ENCODE peak calls at places on chromosomes 4 and X, in ten cellular contexts. One of them, this sample, is unnamed.
A peak's percentile ranks its signal among the peaks of the same experiment; 100 is the strongest.

GRCh38 chr4:17515724-17516407 is 901 bp downstream of the CLRN2 start:
- DNase-seq in NCI-H510A treated with DMSO at 0.1 percent for 48 hours: no peak
- DNase-seq in thoracic aorta: no peak
- DNase-seq in choroid plexus epithelial cell: no peak
- DNase-seq in transverse colon: no peak
- DNase-seq in NCI-H2081: no peak
- DNase-seq in ovary: no peak
- DNase-seq in T-cell: no peak
- DNase-seq in sciatic nerve: no peak
- DNase-seq in ecto neural progenitor cell: no peak
- DNase-seq in this sample: no peak

GRCh38 chr4:19987746-19988145 is 264.0 kb upstream of the SLIT2 start:
- DNase-seq in choroid plexus epithelial cell: peak; percentile 85
- DNase-seq in T-cell: no peak
- DNase-seq in NCI-H510A treated with DMSO at 0.1 percent for 48 hours: no peak
- DNase-seq in thoracic aorta: no peak
- DNase-seq in ovary: no peak
- DNase-seq in sciatic nerve: no peak
- DNase-seq in ecto neural progenitor cell: no peak
- DNase-seq in transverse colon: no peak
- DNase-seq in NCI-H2081: no peak
- DNase-seq in this sample: no peak

GRCh38 chr4:83011779-83012630 is 1.4 kb upstream of the LIN54 start:
- DNase-seq in ecto neural progenitor cell: no peak
- DNase-seq in thoracic aorta: no peak
- DNase-seq in ovary: peak; percentile 32
- DNase-seq in T-cell: no peak
- DNase-seq in NCI-H510A treated with DMSO at 0.1 percent for 48 hours: peak; percentile 29
- DNase-seq in choroid plexus epithelial cell: peak; percentile 31
- DNase-seq in NCI-H2081: peak; percentile 10
- DNase-seq in sciatic nerve: peak; percentile 69
- DNase-seq in transverse colon: peak; percentile 37
- DNase-seq in this sample: no peak

GRCh38 chr4:76665139-76665538 is 230.1 kb downstream of the SHROOM3 start:
- DNase-seq in thoracic aorta: no peak
- DNase-seq in sciatic nerve: no peak
- DNase-seq in ovary: no peak
- DNase-seq in NCI-H510A treated with DMSO at 0.1 percent for 48 hours: no peak
- DNase-seq in T-cell: no peak
- DNase-seq in NCI-H2081: no peak
- DNase-seq in transverse colon: peak; percentile 90
- DNase-seq in choroid plexus epithelial cell: no peak
- DNase-seq in ecto neural progenitor cell: no peak
- DNase-seq in this sample: no peak

GRCh38 chrX:119541188-119541587 is 24.0 kb downstream of the STEEP1 start:
- DNase-seq in thoracic aorta: no peak
- DNase-seq in transverse colon: no peak
- DNase-seq in ecto neural progenitor cell: no peak
- DNase-seq in choroid plexus epithelial cell: peak; percentile 67
- DNase-seq in sciatic nerve: no peak
- DNase-seq in T-cell: no peak
- DNase-seq in ovary: no peak
- DNase-seq in NCI-H510A treated with DMSO at 0.1 percent for 48 hours: no peak
- DNase-seq in NCI-H2081: no peak
- DNase-seq in this sample: peak; percentile 72

GRCh38 chr4:177964061-177964460 is 521.8 kb upstream of the AGA start:
- DNase-seq in NCI-H510A treated with DMSO at 0.1 percent for 48 hours: no peak
- DNase-seq in T-cell: no peak
- DNase-seq in NCI-H2081: no peak
- DNase-seq in ovary: no peak
- DNase-seq in sciatic nerve: no peak
- DNase-seq in transverse colon: no peak
- DNase-seq in thoracic aorta: no peak
- DNase-seq in choroid plexus epithelial cell: no peak
- DNase-seq in ecto neural progenitor cell: no peak
- DNase-seq in this sample: no peak

GRCh38 chrX:39397561-39398200 is 596.4 kb downstream of the MID1IP1 start:
- DNase-seq in sciatic nerve: no peak
- DNase-seq in ovary: no peak
- DNase-seq in thoracic aorta: no peak
- DNase-seq in ecto neural progenitor cell: peak; percentile 61
- DNase-seq in NCI-H2081: peak; percentile 76
- DNase-seq in transverse colon: no peak
- DNase-seq in choroid plexus epithelial cell: no peak
- DNase-seq in NCI-H510A treated with DMSO at 0.1 percent for 48 hours: peak; percentile 61
- DNase-seq in T-cell: no peak
- DNase-seq in this sample: no peak

GRCh38 chr4:4857001-4857808 is 2.3 kb upstream of the MSX1 start:
- DNase-seq in transverse colon: no peak
- DNase-seq in NCI-H510A treated with DMSO at 0.1 percent for 48 hours: no peak
- DNase-seq in sciatic nerve: no peak
- DNase-seq in choroid plexus epithelial cell: no peak
- DNase-seq in T-cell: no peak
- DNase-seq in thoracic aorta: no peak
- DNase-seq in ovary: no peak
- DNase-seq in ecto neural progenitor cell: no peak
- DNase-seq in NCI-H2081: no peak
- DNase-seq in this sample: no peak

GRCh38 chr4:16120720-16121119 is 36.9 kb upstream of the PROM1 start:
- DNase-seq in NCI-H510A treated with DMSO at 0.1 percent for 48 hours: no peak
- DNase-seq in T-cell: no peak
- DNase-seq in choroid plexus epithelial cell: no peak
- DNase-seq in transverse colon: no peak
- DNase-seq in sciatic nerve: no peak
- DNase-seq in ecto neural progenitor cell: no peak
- DNase-seq in ovary: no peak
- DNase-seq in NCI-H2081: no peak
- DNase-seq in thoracic aorta: no peak
- DNase-seq in this sample: no peak

GRCh38 chrX:110286126-110286525 is 31.8 kb downstream of the AMMECR1 start:
- DNase-seq in ecto neural progenitor cell: no peak
- DNase-seq in NCI-H510A treated with DMSO at 0.1 percent for 48 hours: no peak
- DNase-seq in T-cell: no peak
- DNase-seq in transverse colon: no peak
- DNase-seq in thoracic aorta: no peak
- DNase-seq in ovary: peak; percentile 21
- DNase-seq in sciatic nerve: no peak
- DNase-seq in NCI-H2081: no peak
- DNase-seq in choroid plexus epithelial cell: peak; percentile 87
- DNase-seq in this sample: peak; percentile 82

GRCh38 chr4:17236686-17237085 is 275.2 kb downstream of the QDPR start:
- DNase-seq in ecto neural progenitor cell: no peak
- DNase-seq in NCI-H2081: no peak
- DNase-seq in ovary: no peak
- DNase-seq in sciatic nerve: no peak
- DNase-seq in T-cell: no peak
- DNase-seq in NCI-H510A treated with DMSO at 0.1 percent for 48 hours: no peak
- DNase-seq in transverse colon: no peak
- DNase-seq in thoracic aorta: no peak
- DNase-seq in choroid plexus epithelial cell: peak; percentile 26
- DNase-seq in this sample: peak; percentile 80

GRCh38 chrX:139909716-139910115 is 23.1 kb downstream of the ATP11C start:
- DNase-seq in transverse colon: no peak
- DNase-seq in ecto neural progenitor cell: no peak
- DNase-seq in NCI-H510A treated with DMSO at 0.1 percent for 48 hours: no peak
- DNase-seq in choroid plexus epithelial cell: no peak
- DNase-seq in ovary: no peak
- DNase-seq in NCI-H2081: no peak
- DNase-seq in thoracic aorta: no peak
- DNase-seq in T-cell: no peak
- DNase-seq in sciatic nerve: no peak
- DNase-seq in this sample: no peak

GRCh38 chr4:53914313-53915016 is 149.9 kb downstream of the CHIC2 start:
- DNase-seq in NCI-H2081: no peak
- DNase-seq in NCI-H510A treated with DMSO at 0.1 percent for 48 hours: no peak
- DNase-seq in choroid plexus epithelial cell: peak; percentile 82
- DNase-seq in ovary: no peak
- DNase-seq in ecto neural progenitor cell: no peak
- DNase-seq in thoracic aorta: no peak
- DNase-seq in T-cell: no peak
- DNase-seq in sciatic nerve: no peak
- DNase-seq in transverse colon: no peak
- DNase-seq in this sample: peak; percentile 85

GRCh38 chrX:149060921-149061320 is 444.2 kb downstream of the IDS start:
- DNase-seq in T-cell: no peak
- DNase-seq in ecto neural progenitor cell: no peak
- DNase-seq in thoracic aorta: no peak
- DNase-seq in choroid plexus epithelial cell: peak; percentile 83
- DNase-seq in NCI-H2081: no peak
- DNase-seq in transverse colon: no peak
- DNase-seq in NCI-H510A treated with DMSO at 0.1 percent for 48 hours: no peak
- DNase-seq in sciatic nerve: no peak
- DNase-seq in ovary: no peak
- DNase-seq in this sample: peak; percentile 74

GRCh38 chr4:184286346-184286745 is 68.7 kb upstream of the ENPP6 start:
- DNase-seq in NCI-H510A treated with DMSO at 0.1 percent for 48 hours: peak; percentile 13
- DNase-seq in NCI-H2081: no peak
- DNase-seq in transverse colon: no peak
- DNase-seq in T-cell: no peak
- DNase-seq in ecto neural progenitor cell: no peak
- DNase-seq in thoracic aorta: no peak
- DNase-seq in sciatic nerve: no peak
- DNase-seq in choroid plexus epithelial cell: no peak
- DNase-seq in ovary: peak; percentile 49
- DNase-seq in this sample: peak; percentile 55

GRCh38 chrX:2828404-2829065 is at the start of gene GYG2:
- DNase-seq in thoracic aorta: no peak
- DNase-seq in NCI-H510A treated with DMSO at 0.1 percent for 48 hours: no peak
- DNase-seq in sciatic nerve: no peak
- DNase-seq in T-cell: no peak
- DNase-seq in ecto neural progenitor cell: peak; percentile 91
- DNase-seq in ovary: no peak
- DNase-seq in transverse colon: peak; percentile 35
- DNase-seq in NCI-H2081: no peak
- DNase-seq in choroid plexus epithelial cell: peak; percentile 35
- DNase-seq in this sample: peak; percentile 4

GRCh38 chr4:22850055-22850454 is 157.3 kb downstream of the GBA3 start:
- DNase-seq in ecto neural progenitor cell: no peak
- DNase-seq in ovary: no peak
- DNase-seq in NCI-H510A treated with DMSO at 0.1 percent for 48 hours: no peak
- DNase-seq in transverse colon: no peak
- DNase-seq in choroid plexus epithelial cell: no peak
- DNase-seq in thoracic aorta: no peak
- DNase-seq in sciatic nerve: no peak
- DNase-seq in T-cell: no peak
- DNase-seq in NCI-H2081: peak; percentile 29
- DNase-seq in this sample: no peak

GRCh38 chrX:50978920-50979660 is 68.6 kb downstream of the BMP15 start:
- DNase-seq in thoracic aorta: no peak
- DNase-seq in ecto neural progenitor cell: no peak
- DNase-seq in transverse colon: no peak
- DNase-seq in NCI-H510A treated with DMSO at 0.1 percent for 48 hours: no peak
- DNase-seq in T-cell: no peak
- DNase-seq in sciatic nerve: no peak
- DNase-seq in choroid plexus epithelial cell: no peak
- DNase-seq in ovary: no peak
- DNase-seq in NCI-H2081: no peak
- DNase-seq in this sample: no peak

GRCh38 chr4:57154191-57154590 is 44.0 kb upstream of the IGFBP7 start:
- DNase-seq in NCI-H2081: no peak
- DNase-seq in ecto neural progenitor cell: no peak
- DNase-seq in thoracic aorta: no peak
- DNase-seq in T-cell: no peak
- DNase-seq in transverse colon: no peak
- DNase-seq in choroid plexus epithelial cell: no peak
- DNase-seq in ovary: no peak
- DNase-seq in NCI-H510A treated with DMSO at 0.1 percent for 48 hours: no peak
- DNase-seq in sciatic nerve: no peak
- DNase-seq in this sample: peak; percentile 88

GRCh38 chr4:158818595-158818994 is 49.8 kb downstream of the FNIP2 start:
- DNase-seq in NCI-H510A treated with DMSO at 0.1 percent for 48 hours: no peak
- DNase-seq in ecto neural progenitor cell: no peak
- DNase-seq in NCI-H2081: no peak
- DNase-seq in transverse colon: no peak
- DNase-seq in sciatic nerve: no peak
- DNase-seq in choroid plexus epithelial cell: no peak
- DNase-seq in ovary: no peak
- DNase-seq in thoracic aorta: no peak
- DNase-seq in T-cell: no peak
- DNase-seq in this sample: no peak

GRCh38 chrX:43815209-43815608 is 67.0 kb downstream of the MAOB start:
- DNase-seq in sciatic nerve: no peak
- DNase-seq in thoracic aorta: no peak
- DNase-seq in choroid plexus epithelial cell: no peak
- DNase-seq in NCI-H2081: no peak
- DNase-seq in transverse colon: no peak
- DNase-seq in T-cell: no peak
- DNase-seq in NCI-H510A treated with DMSO at 0.1 percent for 48 hours: no peak
- DNase-seq in ecto neural progenitor cell: no peak
- DNase-seq in ovary: no peak
- DNase-seq in this sample: peak; percentile 32

GRCh38 chr4:39565925-39566630 is 38.8 kb upstream of the UGDH start:
- DNase-seq in NCI-H2081: no peak
- DNase-seq in ecto neural progenitor cell: no peak
- DNase-seq in T-cell: no peak
- DNase-seq in thoracic aorta: no peak
- DNase-seq in NCI-H510A treated with DMSO at 0.1 percent for 48 hours: no peak
- DNase-seq in choroid plexus epithelial cell: peak; percentile 84
- DNase-seq in transverse colon: no peak
- DNase-seq in sciatic nerve: no peak
- DNase-seq in ovary: no peak
- DNase-seq in this sample: peak; percentile 31

GRCh38 chr4:53105313-53105712 is 243.2 kb downstream of the RASL11B start:
- DNase-seq in NCI-H510A treated with DMSO at 0.1 percent for 48 hours: no peak
- DNase-seq in ovary: no peak
- DNase-seq in thoracic aorta: no peak
- DNase-seq in sciatic nerve: no peak
- DNase-seq in T-cell: no peak
- DNase-seq in ecto neural progenitor cell: no peak
- DNase-seq in choroid plexus epithelial cell: no peak
- DNase-seq in NCI-H2081: no peak
- DNase-seq in transverse colon: no peak
- DNase-seq in this sample: no peak

GRCh38 chrX:47191331-47191730 is 2.3 kb upstream of the UBA1 start:
- DNase-seq in thoracic aorta: no peak
- DNase-seq in choroid plexus epithelial cell: peak; percentile 7
- DNase-seq in sciatic nerve: no peak
- DNase-seq in transverse colon: peak; percentile 51
- DNase-seq in ecto neural progenitor cell: peak; percentile 56
- DNase-seq in NCI-H510A treated with DMSO at 0.1 percent for 48 hours: peak; percentile 42
- DNase-seq in NCI-H2081: peak; percentile 57
- DNase-seq in ovary: no peak
- DNase-seq in T-cell: peak; percentile 45
- DNase-seq in this sample: no peak

GRCh38 chr4:102437111-102437510 is 64.0 kb upstream of the NFKB1 start:
- DNase-seq in thoracic aorta: no peak
- DNase-seq in T-cell: no peak
- DNase-seq in ovary: no peak
- DNase-seq in transverse colon: no peak
- DNase-seq in NCI-H2081: no peak
- DNase-seq in ecto neural progenitor cell: no peak
- DNase-seq in choroid plexus epithelial cell: no peak
- DNase-seq in sciatic nerve: no peak
- DNase-seq in NCI-H510A treated with DMSO at 0.1 percent for 48 hours: no peak
- DNase-seq in this sample: no peak

GRCh38 chr4:170872794-170873193 is 783.0 kb upstream of the AADAT start:
- DNase-seq in ovary: no peak
- DNase-seq in ecto neural progenitor cell: no peak
- DNase-seq in T-cell: no peak
- DNase-seq in NCI-H2081: no peak
- DNase-seq in transverse colon: no peak
- DNase-seq in sciatic nerve: no peak
- DNase-seq in thoracic aorta: no peak
- DNase-seq in NCI-H510A treated with DMSO at 0.1 percent for 48 hours: no peak
- DNase-seq in choroid plexus epithelial cell: no peak
- DNase-seq in this sample: no peak

GRCh38 chrX:63764946-63765345 is 20.1 kb downstream of the ARHGEF9 start:
- DNase-seq in ovary: no peak
- DNase-seq in T-cell: no peak
- DNase-seq in NCI-H510A treated with DMSO at 0.1 percent for 48 hours: no peak
- DNase-seq in ecto neural progenitor cell: no peak
- DNase-seq in choroid plexus epithelial cell: peak; percentile 9
- DNase-seq in transverse colon: no peak
- DNase-seq in sciatic nerve: no peak
- DNase-seq in thoracic aorta: no peak
- DNase-seq in NCI-H2081: no peak
- DNase-seq in this sample: no peak

GRCh38 chrX:17859609-17860178 is 1.4 kb downstream of the RAI2 start:
- DNase-seq in choroid plexus epithelial cell: no peak
- DNase-seq in sciatic nerve: no peak
- DNase-seq in transverse colon: peak; percentile 15
- DNase-seq in NCI-H2081: peak; percentile 3
- DNase-seq in ecto neural progenitor cell: no peak
- DNase-seq in ovary: peak; percentile 30
- DNase-seq in NCI-H510A treated with DMSO at 0.1 percent for 48 hours: peak; percentile 23
- DNase-seq in thoracic aorta: no peak
- DNase-seq in T-cell: peak; percentile 6
- DNase-seq in this sample: no peak

This sample was measured in fibroblast of gingiva.